ENCODE peak calls at places on chromosomes 16 and 17, in six cellular contexts. F is BJ, G is WTC11, Z is cardiac muscle cell, W is kidney epithelial cell, R is IMR-90. K is an unnamed sample.

GRCh38 chr17:17414316-17414937 is 62.4 kb upstream of the MED9 start:
- DNase-seq in W (no peak), Z (no peak), R (peak; percentile 80), F (peak; percentile 49), G (no peak), K (no peak)

GRCh38 chr17:32915108-32915700 is 12.7 kb upstream of the TMEM98 start:
- DNase-seq in G (no peak), F (no peak), Z (no peak), W (no peak), R (no peak), K (no peak)

GRCh38 chr16:35144212-35144932 is 1685.0 kb downstream of the TP53TG3F start:
- DNase-seq in F (no peak), R (no peak), Z (no peak), G (no peak), W (no peak), K (no peak)

GRCh38 chr16:10180771-10181163 is 1.5 kb downstream of the GRIN2A start:
- DNase-seq in Z (peak; percentile 85), R (no peak), G (peak; percentile 92), F (no peak), W (no peak), K (no peak)

GRCh38 chr16:2799205-2799851 is 1.1 kb downstream of the PRSS41 start:
- DNase-seq in F (no peak), R (no peak), G (no peak), W (no peak), Z (no peak), K (no peak)

GRCh38 chr17:45316271-45317112 is at the start of gene MAP3K14:
- DNase-seq in F (no peak), W (no peak), Z (peak; percentile 86), G (peak; percentile 69), R (peak; percentile 64), K (peak; percentile 72)

GRCh38 chr17:78818152-78818846 is 22.3 kb downstream of the USP36 start:
- DNase-seq in R (no peak), G (no peak), Z (no peak), W (no peak), F (no peak), K (no peak)

GRCh38 chr17:29592850-29593545 is at the start of gene ANKRD13B:
- DNase-seq in W (no peak), R (no peak), G (peak; percentile 71), Z (peak; percentile 45), F (no peak), K (no peak)

GRCh38 chr16:7013990-7014389 is 318.7 kb upstream of the RBFOX1 start:
- DNase-seq in F (no peak), R (peak; percentile 5), Z (peak; percentile 82), W (no peak), G (no peak), K (no peak)

GRCh38 chr16:26791166-26791565 is 275.6 kb upstream of the C16orf82 start:
- DNase-seq in W (no peak), R (no peak), Z (no peak), G (no peak), F (no peak), K (no peak)

GRCh38 chr17:42233994-42234393 is 39.7 kb upstream of the GHDC start:
- DNase-seq in Z (no peak), F (no peak), R (no peak), W (no peak), G (no peak), K (no peak)

GRCh38 chr17:9926150-9926804 is 21.2 kb upstream of the RCVRN start:
- DNase-seq in R (no peak), W (no peak), Z (no peak), G (no peak), F (no peak), K (no peak)

GRCh38 chr17:16661217-16661616 is 7.6 kb upstream of the ZNF624 start:
- DNase-seq in F (no peak), R (no peak), W (no peak), Z (no peak), G (no peak), K (no peak)

GRCh38 chr17:45985447-45985846 is 13.6 kb upstream of the STH start:
- DNase-seq in W (no peak), F (no peak), R (no peak), G (no peak), Z (no peak), K (no peak)

GRCh38 chr17:67615736-67616135 is 102.0 kb upstream of the NOL11 start:
- DNase-seq in G (no peak), F (no peak), W (no peak), Z (no peak), R (no peak), K (no peak)

GRCh38 chr17:49045376-49045775 is 48.2 kb downstream of the IGF2BP1 start:
- DNase-seq in F (no peak), G (no peak), R (peak; percentile 13), Z (no peak), W (no peak), K (no peak)

GRCh38 chr16:54936086-54936978 is 5.7 kb downstream of the IRX5 start:
- DNase-seq in F (no peak), Z (peak; percentile 83), W (no peak), R (no peak), G (peak; percentile 74), K (no peak)

GRCh38 chr16:54935411-54936085 is 4.9 kb downstream of the IRX5 start:
- DNase-seq in G (no peak), Z (no peak), W (no peak), F (no peak), R (no peak), K (no peak)

GRCh38 chr16:54937673-54938350 is 7.1 kb downstream of the IRX5 start:
- DNase-seq in G (no peak), W (no peak), Z (no peak), R (no peak), F (no peak), K (no peak)

GRCh38 chr16:54938351-54939346 is 8.0 kb downstream of the IRX5 start:
- DNase-seq in Z (no peak), R (no peak), F (no peak), W (no peak), G (peak; percentile 30), K (no peak)

GRCh38 chr16:54936979-54937672 is 6.5 kb downstream of the IRX5 start:
- DNase-seq in R (no peak), F (no peak), G (peak; percentile 86), Z (peak; percentile 84), W (no peak), K (no peak)
- TF ChIP-seq CTCF in R (peak; percentile 20), F (peak; percentile 76), G (peak; percentile 83), Z (peak; percentile 76), W (peak; percentile 80), K (no peak)

GRCh38 chr16:80974649-80975376 is 31.9 kb downstream of the CMC2 start:
- DNase-seq in Z (peak; percentile 55), G (no peak), F (no peak), W (no peak), R (no peak), K (no peak)
- TF ChIP-seq CTCF in Z (peak; percentile 52), G (peak; percentile 38), F (peak; percentile 36), W (peak; percentile 36), R (peak; percentile 36), K (peak; percentile 56)

GRCh38 chr17:30975042-30975820 is 4.4 kb downstream of the RNF135 start:
- DNase-seq in W (no peak), G (no peak), R (no peak), Z (no peak), F (no peak), K (peak; percentile 48)

GRCh38 chr17:30969989-30970680 is 704 bp upstream of the RNF135 start:
- DNase-seq in W (no peak), G (peak; percentile 22), R (no peak), Z (no peak), F (no peak), K (peak; percentile 32)

DNA sequence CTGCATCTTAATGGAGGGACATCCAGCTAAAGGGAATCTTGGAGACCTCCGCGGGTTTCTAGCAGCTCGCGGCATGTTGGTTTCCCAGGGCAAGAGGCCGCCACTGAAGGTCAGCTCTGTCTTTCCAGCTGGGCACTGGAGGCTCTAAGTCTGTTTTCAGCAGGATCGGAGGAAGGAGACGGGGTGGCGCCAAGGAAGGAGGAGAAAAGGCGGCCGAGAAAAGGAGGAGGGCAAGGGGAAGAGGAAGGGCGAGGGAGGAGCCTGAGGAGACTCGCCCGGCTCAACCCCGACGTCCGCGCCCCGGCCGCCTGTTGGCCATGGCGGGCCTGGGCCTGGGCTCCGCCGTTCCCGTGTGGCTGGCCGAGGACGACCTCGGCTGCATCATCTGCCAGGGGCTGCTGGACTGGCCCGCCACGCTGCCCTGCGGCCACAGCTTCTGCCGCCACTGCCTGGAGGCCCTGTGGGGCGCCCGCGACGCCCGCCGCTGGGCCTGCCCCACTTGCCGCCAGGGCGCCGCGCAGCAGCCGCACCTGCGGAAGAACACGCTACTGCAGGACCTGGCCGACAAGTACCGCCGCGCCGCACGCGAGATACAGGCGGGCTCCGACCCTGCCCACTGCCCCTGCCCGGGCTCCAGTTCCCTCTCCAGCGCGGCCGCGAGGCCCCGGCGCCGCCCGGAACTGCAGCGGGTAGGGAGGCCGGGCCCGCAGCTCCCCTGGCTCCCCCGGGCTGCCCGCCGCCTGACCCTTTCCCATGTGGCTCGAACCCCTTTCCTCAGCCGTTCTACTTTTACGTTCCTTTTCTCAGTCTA is at the start of gene RNF135:
- DNase-seq in Z (peak; percentile 40), G (peak; percentile 78), F (peak; percentile 46), W (peak; percentile 35), R (peak; percentile 82), K (peak; percentile 52)
- TF ChIP-seq CTCF in Z (no peak), G (no peak), F (peak; percentile 22), W (no peak), R (peak; percentile 7), K (no peak)

GRCh38 chr17:19377602-19378415 is 489 bp upstream of the MAPK7 start:
- DNase-seq in G (peak; percentile 99), Z (peak; percentile 98), W (peak; percentile 92), F (peak; percentile 96), R (peak; percentile 99), K (peak; percentile 94)
- TF ChIP-seq CTCF in G (no peak), Z (peak; percentile 1), W (no peak), F (no peak), R (no peak), K (no peak)

K was measured in natural killer cell.